ENCODE peak calls at places on chromosomes 16 and 17, in five cellular contexts. T is brain microvascular endothelial cell, A is breast epithelium, W is prostate gland, Q is cardiac muscle cell. C is an unnamed sample.
A peak's percentile ranks its signal among the peaks of the same experiment; 100 is the strongest.

GRCh38 chr17:82297280-82297803 is 20.1 kb downstream of the CD7 start:
- DNase-seq in A (peak; percentile 93), W (peak; percentile 90), Q (no peak), T (peak; percentile 90), C (no peak)

GRCh38 chr17:13429201-13429600 is 172.5 kb downstream of the HS3ST3A1 start:
- DNase-seq in W (no peak), T (peak; percentile 81), Q (no peak), A (no peak), C (no peak)

GRCh38 chr17:69606142-69606800 is 191.8 kb downstream of the MAP2K6 start:
- DNase-seq in T (no peak), A (no peak), W (no peak), Q (no peak), C (no peak)

GRCh38 chr16:80347900-80348299 is 192.9 kb upstream of the DYNLRB2 start:
- DNase-seq in T (no peak), A (no peak), Q (no peak), W (peak; percentile 31), C (peak; percentile 77)

GRCh38 chr17:79624658-79625478 is 14.0 kb upstream of the RBFOX3 start:
- DNase-seq in W (no peak), Q (no peak), A (peak; percentile 45), T (no peak), C (peak; percentile 91)

GRCh38 chr17:60941028-60941427 is 263.4 kb downstream of the BCAS3 start:
- DNase-seq in A (no peak), T (peak; percentile 89), W (no peak), Q (peak; percentile 54), C (no peak)

GRCh38 chr17:82930043-82930923 is 90.5 kb upstream of the ZNF750 start:
- DNase-seq in Q (no peak), W (no peak), T (no peak), A (peak; percentile 36), C (no peak)

GRCh38 chr16:1073566-1074378 is 1.2 kb downstream of the SSTR5 start:
- DNase-seq in A (no peak), W (no peak), Q (peak; percentile 51), T (no peak), C (no peak)

GRCh38 chr17:75077072-75077489 is 10.7 kb upstream of the SLC16A5 start:
- DNase-seq in Q (no peak), W (no peak), A (no peak), T (no peak), C (no peak)

GRCh38 chr17:7673239-7673638 is 14.1 kb downstream of the TP53 start:
- DNase-seq in T (no peak), A (no peak), Q (no peak), W (no peak), C (no peak)

GRCh38 chr16:31093132-31093703 is 1.4 kb downstream of the VKORC1 start:
- DNase-seq in T (no peak), Q (peak; percentile 10), A (no peak), W (no peak), C (no peak)

GRCh38 chr17:43456661-43457361 is 27.0 kb upstream of the DHX8 start:
- DNase-seq in Q (no peak), W (no peak), A (no peak), T (no peak), C (no peak)

GRCh38 chr16:31365131-31365865 is 10.3 kb downstream of the ITGAX start:
- DNase-seq in Q (no peak), T (no peak), A (peak; percentile 5), W (no peak), C (no peak)

GRCh38 chr16:85840801-85841200 is 41.3 kb downstream of the COX4I1 start:
- DNase-seq in A (no peak), Q (no peak), W (no peak), T (no peak), C (no peak)

GRCh38 chr17:60167095-60167741 is 17.4 kb downstream of the CA4 start:
- DNase-seq in W (no peak), T (no peak), A (no peak), Q (no peak), C (no peak)

GRCh38 chr16:9437115-9437514 is 345.7 kb downstream of the HAPSTR1 start:
- DNase-seq in Q (no peak), T (no peak), A (no peak), W (no peak), C (no peak)

GRCh38 chr17:18219016-18219415 is 6.4 kb upstream of the LLGL1 start:
- DNase-seq in Q (no peak), A (no peak), W (no peak), T (peak; percentile 35), C (no peak)

GRCh38 chr17:75557075-75557851 is 30.3 kb upstream of the MYO15B start:
- DNase-seq in T (peak; percentile 5), A (peak; percentile 68), W (peak; percentile 44), Q (peak; percentile 35), C (no peak)

GRCh38 chr16:16857603-16858283 is 478.8 kb downstream of the NPIPA7 start:
- DNase-seq in A (no peak), Q (no peak), T (no peak), W (peak; percentile 10), C (no peak)

GRCh38 chr16:11615756-11616447 is 29.2 kb upstream of the LITAF start:
- DNase-seq in A (no peak), W (no peak), T (no peak), Q (no peak), C (no peak)

GRCh38 chr16:56349086-56349415 is 76.3 kb downstream of the AMFR start:
- DNase-seq in Q (no peak), W (no peak), T (no peak), A (no peak), C (no peak)

GRCh38 chr17:43482103-43483012 is 1.4 kb upstream of the DHX8 start:
- DNase-seq in T (no peak), W (no peak), Q (no peak), A (no peak), C (no peak)

GRCh38 chr17:47980516-47980915 is 9.6 kb downstream of the CDK5RAP3 start:
- DNase-seq in Q (no peak), A (no peak), T (no peak), W (no peak), C (no peak)

GRCh38 chr17:47864791-47865216 is 13.8 kb upstream of the SP6 start:
- DNase-seq in Q (no peak), A (no peak), T (no peak), W (no peak), C (no peak)

GRCh38 chr16:78503501-78504110 is 404.2 kb downstream of the WWOX start:
- DNase-seq in A (no peak), Q (peak; percentile 79), T (peak; percentile 65), W (peak; percentile 68), C (no peak)

GRCh38 chr17:45775576-45776011 is 8.5 kb upstream of the CRHR1 start:
- DNase-seq in W (peak; percentile 55), A (no peak), T (no peak), Q (no peak), C (no peak)

GRCh38 chr17:45776896-45777295 is 7.2 kb upstream of the CRHR1 start:
- DNase-seq in W (no peak), T (no peak), A (no peak), Q (no peak), C (no peak)

GRCh38 chr17:45771473-45771959 is 12.6 kb upstream of the CRHR1 start:
- DNase-seq in Q (no peak), T (no peak), W (no peak), A (no peak), C (no peak)

GRCh38 chr17:45777388-45777787 is 6.7 kb upstream of the CRHR1 start:
- DNase-seq in A (no peak), T (no peak), W (no peak), Q (peak; percentile 51), C (no peak)

DNA sequence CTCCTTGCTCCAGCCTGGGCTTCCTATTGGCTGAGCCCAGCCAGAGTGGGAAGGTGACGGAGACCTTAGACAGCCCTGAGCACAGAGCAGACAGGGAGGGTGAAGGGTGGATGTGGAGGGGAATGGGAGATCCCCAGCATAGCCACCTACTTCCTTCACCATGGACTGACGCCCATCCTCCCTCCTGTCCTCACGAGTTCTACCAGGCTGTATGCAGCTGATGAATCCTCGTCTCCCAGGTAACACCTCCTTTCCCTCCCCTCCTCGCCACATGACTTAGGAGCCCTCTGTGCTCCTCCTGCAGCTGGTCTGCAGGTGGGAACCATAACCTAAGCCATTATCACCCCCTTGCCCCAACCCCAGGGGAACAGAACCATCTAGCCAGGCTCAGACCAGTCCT is 9.0 kb upstream of the CRHR1 start:
- DNase-seq in W (no peak), A (no peak), T (no peak), Q (no peak), C (no peak)
- H3K27me3 ChIP-seq in W (no peaks in the 10 kb centered on the region), A (no peaks in the 10 kb centered on the region), T (peaks cover 5% of the 10 kb centered on the region), Q (peaks cover 16% of the 10 kb centered on the region), C (no peaks in the 10 kb centered on the region)

GRCh38 chr17:64016974-64017373 is 3.5 kb downstream of the ICAM2 start:
- DNase-seq in W (no peak), T (no peak), Q (no peak), A (no peak), C (no peak)

GRCh38 chr17:64015447-64015846 is 5.0 kb downstream of the ICAM2 start:
- DNase-seq in A (no peak), Q (no peak), T (no peak), W (no peak), C (no peak)

GRCh38 chr17:64019486-64020067 is 856 bp downstream of the ICAM2 start:
- DNase-seq in T (no peak), Q (no peak), W (no peak), A (no peak), C (no peak)

GRCh38 chr17:64016248-64016784 is 4.1 kb downstream of the ICAM2 start:
- DNase-seq in T (no peak), A (no peak), Q (no peak), W (no peak), C (no peak)

DNA sequence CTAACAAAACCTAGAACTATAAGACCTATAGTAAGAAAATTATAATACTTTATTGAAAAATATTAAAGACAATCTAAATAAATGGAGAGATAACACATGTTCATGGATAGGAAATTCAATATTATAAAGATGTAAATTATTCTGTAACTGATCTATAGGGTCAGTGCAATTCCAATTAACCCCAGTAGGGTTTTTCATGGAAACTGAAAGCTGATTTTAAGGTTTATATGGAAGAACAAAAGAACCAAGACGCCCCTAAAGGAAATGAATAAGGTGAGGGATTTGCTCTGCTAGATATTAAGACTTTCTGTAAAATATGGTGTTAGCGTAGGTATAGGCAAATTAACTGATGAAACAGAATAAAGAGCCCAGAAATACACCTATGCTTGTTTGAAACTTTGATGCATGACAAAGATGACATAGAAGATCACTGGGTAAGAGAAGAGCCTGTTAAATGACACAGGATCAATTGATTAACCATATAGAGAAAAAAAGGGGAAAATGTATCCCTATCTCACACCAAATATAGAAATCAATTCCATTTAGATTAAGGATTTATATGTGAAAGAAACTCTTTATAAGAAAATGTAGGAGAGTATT is 3.0 kb downstream of the ICAM2 start:
- DNase-seq in T (no peak), W (no peak), A (no peak), Q (no peak), C (no peak)
- TF ChIP-seq CTCF in T (no peak), W (no peak), A (no peak), Q (peak; percentile 19), C (no peak)

GRCh38 chr16:20073203-20074088 is at the start of gene GPR139:
- DNase-seq in T (no peak), Q (peak; percentile 2), W (no peak), A (no peak), C (peak; percentile 61)
- H3K27me3 ChIP-seq in T (no peaks in the 10 kb centered on the region), Q (peaks cover 78% of the 10 kb centered on the region), W (peaks cover 16% of the 10 kb centered on the region), A (peaks cover 47% of the 10 kb centered on the region), C (peaks cover 6% of the 10 kb centered on the region)

GRCh38 chr17:67617304-67617899 is 100.3 kb upstream of the NOL11 start:
- DNase-seq in T (no peak), A (no peak), Q (no peak), W (no peak), C (no peak)
- TF ChIP-seq CTCF in T (no peak), A (no peak), Q (no peak), W (no peak), C (no peak)

C was measured in vagina.